ENCODE peak calls at places on chromosomes 7 and 10, in five cellular contexts. One of them, this sample, is unnamed.

GRCh38 chr10:90779573-90779972 is 78.3 kb downstream of the HTR7 start:
- DNase-seq in dorsolateral prefrontal cortex: no peak
- DNase-seq in RWPE1: peak
- DNase-seq in GM23338: peak
- DNase-seq in naive thymus-derived CD4-positive, alpha-beta T cell: no peak
- DNase-seq in this sample: no peak

GRCh38 chr10:87957702-87958101 is 94.3 kb downstream of the PTEN start:
- DNase-seq in dorsolateral prefrontal cortex: no peak
- DNase-seq in RWPE1: no peak
- DNase-seq in naive thymus-derived CD4-positive, alpha-beta T cell: no peak
- DNase-seq in GM23338: no peak
- DNase-seq in this sample: no peak

GRCh38 chr7:7772385-7772784 is 54.0 kb upstream of the RPA3 start:
- DNase-seq in GM23338: no peak
- DNase-seq in dorsolateral prefrontal cortex: no peak
- DNase-seq in naive thymus-derived CD4-positive, alpha-beta T cell: peak
- DNase-seq in RWPE1: peak
- DNase-seq in this sample: no peak

GRCh38 chr10:113520606-113521481 is 32.0 kb upstream of the HABP2 start:
- DNase-seq in RWPE1: peak
- DNase-seq in naive thymus-derived CD4-positive, alpha-beta T cell: no peak
- DNase-seq in dorsolateral prefrontal cortex: peak
- DNase-seq in GM23338: peak
- DNase-seq in this sample: peak

GRCh38 chr7:132655071-132655761 is 78.9 kb upstream of the PLXNA4 start:
- DNase-seq in RWPE1: no peak
- DNase-seq in dorsolateral prefrontal cortex: peak
- DNase-seq in naive thymus-derived CD4-positive, alpha-beta T cell: peak
- DNase-seq in GM23338: peak
- DNase-seq in this sample: no peak

GRCh38 chr7:7795203-7795602 is 76.8 kb upstream of the RPA3 start:
- DNase-seq in GM23338: no peak
- DNase-seq in naive thymus-derived CD4-positive, alpha-beta T cell: no peak
- DNase-seq in dorsolateral prefrontal cortex: no peak
- DNase-seq in RWPE1: no peak
- DNase-seq in this sample: no peak

GRCh38 chr7:74606101-74606908 is 51.2 kb upstream of the GTF2I start:
- DNase-seq in RWPE1: no peak
- DNase-seq in GM23338: peak
- DNase-seq in dorsolateral prefrontal cortex: no peak
- DNase-seq in naive thymus-derived CD4-positive, alpha-beta T cell: peak
- DNase-seq in this sample: peak

GRCh38 chr10:82429302-82429701 is 554.3 kb downstream of the NRG3 start:
- DNase-seq in dorsolateral prefrontal cortex: no peak
- DNase-seq in GM23338: no peak
- DNase-seq in RWPE1: no peak
- DNase-seq in naive thymus-derived CD4-positive, alpha-beta T cell: no peak
- DNase-seq in this sample: no peak

DNA sequence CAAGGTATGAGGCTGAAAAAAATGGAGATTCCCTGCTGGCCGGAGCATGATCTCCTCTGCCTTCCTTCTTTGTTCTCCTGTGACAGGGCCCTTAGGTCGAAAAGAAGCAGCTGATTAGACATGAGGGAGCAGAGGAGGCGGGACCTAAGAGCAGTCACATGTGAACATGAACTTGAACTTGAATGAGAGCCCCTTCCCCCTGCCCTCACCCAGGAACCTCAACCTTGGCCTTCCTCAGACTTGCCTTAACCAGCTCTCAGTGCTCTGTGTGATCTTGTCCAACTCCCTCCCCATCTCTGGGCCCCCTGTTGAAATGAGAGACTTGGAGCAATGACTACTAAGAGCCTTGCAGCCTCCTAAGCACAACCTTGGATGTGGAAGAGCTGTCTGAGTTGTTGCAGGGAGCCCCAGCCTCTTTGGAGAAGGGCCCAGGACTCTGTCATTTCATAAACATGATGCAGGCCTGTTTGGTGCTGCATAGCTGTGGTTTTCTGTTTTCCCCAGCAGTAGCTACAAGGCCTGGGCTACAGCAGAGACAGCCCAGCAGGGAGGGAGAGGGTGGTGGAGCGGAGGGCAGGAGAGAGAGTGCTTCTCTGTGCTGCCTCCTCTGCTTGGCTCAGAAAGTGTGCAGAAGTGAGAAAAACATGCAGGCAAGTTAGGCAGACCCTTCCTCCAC is 124.0 kb upstream of the ZMIZ1 start:
- DNase-seq in naive thymus-derived CD4-positive, alpha-beta T cell: peak
- DNase-seq in GM23338: no peak
- DNase-seq in dorsolateral prefrontal cortex: peak
- DNase-seq in RWPE1: no peak
- DNase-seq in this sample: no peak
- H3K27ac ChIP-seq in naive thymus-derived CD4-positive, alpha-beta T cell: peak
- H3K27ac ChIP-seq in GM23338: no peak
- H3K27ac ChIP-seq in dorsolateral prefrontal cortex: peak
- H3K27ac ChIP-seq in RWPE1: peak
- H3K27ac ChIP-seq in this sample: no peak

GRCh38 chr10:103620357-103620749 is 126.8 kb downstream of the NEURL1 start:
- DNase-seq in naive thymus-derived CD4-positive, alpha-beta T cell: no peak
- DNase-seq in GM23338: no peak
- DNase-seq in dorsolateral prefrontal cortex: no peak
- DNase-seq in RWPE1: no peak
- DNase-seq in this sample: no peak

GRCh38 chr10:103620891-103621777 is 127.6 kb downstream of the NEURL1 start:
- DNase-seq in GM23338: no peak
- DNase-seq in naive thymus-derived CD4-positive, alpha-beta T cell: no peak
- DNase-seq in dorsolateral prefrontal cortex: no peak
- DNase-seq in RWPE1: no peak
- DNase-seq in this sample: no peak

GRCh38 chr10:103622935-103623574 is 129.6 kb downstream of the NEURL1 start:
- DNase-seq in naive thymus-derived CD4-positive, alpha-beta T cell: no peak
- DNase-seq in RWPE1: no peak
- DNase-seq in GM23338: no peak
- DNase-seq in dorsolateral prefrontal cortex: no peak
- DNase-seq in this sample: no peak

GRCh38 chr10:103621778-103622115 is 128.2 kb downstream of the NEURL1 start:
- DNase-seq in RWPE1: no peak
- DNase-seq in GM23338: no peak
- DNase-seq in dorsolateral prefrontal cortex: no peak
- DNase-seq in naive thymus-derived CD4-positive, alpha-beta T cell: no peak
- DNase-seq in this sample: no peak

DNA sequence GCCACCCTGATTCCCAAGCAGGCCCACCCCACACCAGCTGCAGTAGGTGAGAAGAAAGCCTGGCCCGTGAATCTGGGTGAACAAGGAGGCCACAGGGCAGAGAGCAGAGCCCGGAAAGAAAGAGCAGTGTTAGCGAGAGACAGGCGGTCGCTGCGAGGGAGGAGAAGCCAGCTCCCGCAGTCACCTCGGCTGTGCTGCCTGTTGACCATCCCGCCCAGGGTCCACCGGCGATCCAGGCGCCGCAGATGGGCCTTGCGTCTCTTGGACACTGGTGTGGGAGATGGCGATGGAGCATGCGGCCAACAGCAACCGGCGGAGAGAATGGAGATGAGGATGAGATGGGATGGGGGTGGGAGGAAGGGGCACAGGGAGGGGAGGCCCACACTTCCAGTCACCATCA is 128.8 kb downstream of the NEURL1 start:
- DNase-seq in RWPE1: no peak
- DNase-seq in naive thymus-derived CD4-positive, alpha-beta T cell: no peak
- DNase-seq in dorsolateral prefrontal cortex: no peak
- DNase-seq in GM23338: no peak
- DNase-seq in this sample: no peak
- H3K27ac ChIP-seq in RWPE1: peak
- H3K27ac ChIP-seq in naive thymus-derived CD4-positive, alpha-beta T cell: no peak
- H3K27ac ChIP-seq in dorsolateral prefrontal cortex: peak
- H3K27ac ChIP-seq in GM23338: no peak
- H3K27ac ChIP-seq in this sample: no peak

DNA sequence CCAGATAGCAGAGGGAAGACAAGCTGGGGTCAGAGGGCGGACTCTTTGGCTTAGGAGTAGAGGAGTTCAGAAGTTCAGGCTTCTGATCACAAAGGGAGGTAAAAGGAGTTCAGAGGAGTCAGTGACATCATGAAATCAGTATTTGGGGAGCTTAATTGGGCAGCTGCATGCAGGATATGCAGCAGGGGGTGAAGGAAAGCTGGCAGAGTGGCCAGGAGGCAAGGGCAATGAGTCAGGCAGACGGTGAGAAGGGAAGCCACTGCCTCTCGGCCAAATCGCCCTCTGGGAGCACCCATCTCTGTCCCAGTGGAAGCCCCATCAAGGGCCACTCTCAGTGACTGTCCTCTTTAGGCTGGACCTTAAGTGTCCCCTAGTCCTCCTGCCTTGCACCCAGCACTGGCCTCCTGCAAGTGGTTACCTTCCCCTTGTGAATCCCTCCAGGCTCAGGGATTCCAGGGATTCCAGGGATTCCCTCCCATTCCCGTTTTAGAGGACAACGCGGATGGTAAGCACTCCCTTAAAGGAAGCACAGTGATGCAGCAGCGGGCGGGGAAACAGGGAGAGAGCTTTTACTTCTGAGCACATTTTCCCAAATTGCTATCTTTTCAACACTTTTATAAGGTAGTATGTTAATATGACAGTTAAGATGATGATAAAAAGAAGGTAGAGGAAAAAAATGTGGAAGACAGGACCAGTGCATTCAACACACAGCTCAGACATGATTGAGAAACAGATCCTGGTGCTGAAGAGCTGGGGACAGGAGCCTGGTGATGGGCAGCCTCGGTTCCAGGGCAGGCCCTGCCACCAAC is 72.6 kb downstream of the KCNMA1 start:
- DNase-seq in dorsolateral prefrontal cortex: no peak
- DNase-seq in GM23338: peak
- DNase-seq in naive thymus-derived CD4-positive, alpha-beta T cell: no peak
- DNase-seq in RWPE1: peak
- DNase-seq in this sample: no peak
- H3K27ac ChIP-seq in dorsolateral prefrontal cortex: no peak
- H3K27ac ChIP-seq in GM23338: peak
- H3K27ac ChIP-seq in naive thymus-derived CD4-positive, alpha-beta T cell: no peak
- H3K27ac ChIP-seq in RWPE1: peak
- H3K27ac ChIP-seq in this sample: no peak

GRCh38 chr7:102272917-102273748 is 13.5 kb upstream of the SH2B2 start:
- DNase-seq in RWPE1: no peak
- DNase-seq in naive thymus-derived CD4-positive, alpha-beta T cell: no peak
- DNase-seq in GM23338: no peak
- DNase-seq in dorsolateral prefrontal cortex: no peak
- DNase-seq in this sample: no peak

GRCh38 chr7:102273749-102274712 is 12.6 kb upstream of the SH2B2 start:
- DNase-seq in RWPE1: peak
- DNase-seq in naive thymus-derived CD4-positive, alpha-beta T cell: no peak
- DNase-seq in GM23338: no peak
- DNase-seq in dorsolateral prefrontal cortex: no peak
- DNase-seq in this sample: no peak

GRCh38 chr7:102277901-102278300 is 8.8 kb upstream of the SH2B2 start:
- DNase-seq in RWPE1: no peak
- DNase-seq in GM23338: no peak
- DNase-seq in dorsolateral prefrontal cortex: no peak
- DNase-seq in naive thymus-derived CD4-positive, alpha-beta T cell: no peak
- DNase-seq in this sample: no peak

GRCh38 chr7:102272075-102272916 is 14.4 kb upstream of the SH2B2 start:
- DNase-seq in dorsolateral prefrontal cortex: peak
- DNase-seq in naive thymus-derived CD4-positive, alpha-beta T cell: peak
- DNase-seq in RWPE1: peak
- DNase-seq in GM23338: peak
- DNase-seq in this sample: peak

GRCh38 chr7:102275123-102275703 is 11.5 kb upstream of the SH2B2 start:
- DNase-seq in GM23338: no peak
- DNase-seq in dorsolateral prefrontal cortex: no peak
- DNase-seq in RWPE1: peak
- DNase-seq in naive thymus-derived CD4-positive, alpha-beta T cell: no peak
- DNase-seq in this sample: no peak
- H3K27ac ChIP-seq in GM23338: no peak
- H3K27ac ChIP-seq in dorsolateral prefrontal cortex: no peak
- H3K27ac ChIP-seq in RWPE1: peak
- H3K27ac ChIP-seq in naive thymus-derived CD4-positive, alpha-beta T cell: no peak
- H3K27ac ChIP-seq in this sample: no peak

GRCh38 chr10:79207726-79208125 is 139.0 kb downstream of the ZMIZ1 start:
- DNase-seq in naive thymus-derived CD4-positive, alpha-beta T cell: no peak
- DNase-seq in GM23338: no peak
- DNase-seq in dorsolateral prefrontal cortex: no peak
- DNase-seq in RWPE1: no peak
- DNase-seq in this sample: no peak

GRCh38 chr10:79209831-79210230 is 137.4 kb upstream of the PPIF start:
- DNase-seq in GM23338: no peak
- DNase-seq in dorsolateral prefrontal cortex: no peak
- DNase-seq in RWPE1: no peak
- DNase-seq in naive thymus-derived CD4-positive, alpha-beta T cell: no peak
- DNase-seq in this sample: no peak

GRCh38 chr10:79208251-79208983 is 138.9 kb upstream of the PPIF start:
- DNase-seq in RWPE1: no peak
- DNase-seq in GM23338: no peak
- DNase-seq in dorsolateral prefrontal cortex: no peak
- DNase-seq in naive thymus-derived CD4-positive, alpha-beta T cell: no peak
- DNase-seq in this sample: no peak

GRCh38 chr10:79210672-79211071 is 136.6 kb upstream of the PPIF start:
- DNase-seq in RWPE1: no peak
- DNase-seq in dorsolateral prefrontal cortex: no peak
- DNase-seq in naive thymus-derived CD4-positive, alpha-beta T cell: no peak
- DNase-seq in GM23338: no peak
- DNase-seq in this sample: no peak

DNA sequence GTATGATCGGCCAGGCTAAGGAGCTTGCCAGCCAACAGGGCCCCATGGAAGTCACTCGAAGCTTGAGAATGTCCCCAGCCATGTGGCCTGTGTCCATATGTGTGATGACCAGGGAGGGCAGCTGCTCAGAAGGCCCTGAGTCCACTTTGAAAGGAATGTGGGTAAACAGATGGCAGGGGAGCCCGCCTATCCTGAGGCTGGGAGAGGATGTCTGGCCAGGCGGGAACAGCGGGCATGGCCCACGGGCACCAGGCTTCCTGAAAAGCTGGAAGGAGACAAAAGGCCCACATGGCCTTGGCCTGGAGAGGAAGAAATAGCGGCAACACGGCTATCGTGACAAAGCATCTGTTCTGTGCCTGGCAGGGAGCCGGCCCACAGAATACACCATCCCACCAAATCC is 137.9 kb upstream of the PPIF start:
- DNase-seq in dorsolateral prefrontal cortex: no peak
- DNase-seq in RWPE1: no peak
- DNase-seq in naive thymus-derived CD4-positive, alpha-beta T cell: no peak
- DNase-seq in GM23338: no peak
- DNase-seq in this sample: no peak
- H3K27ac ChIP-seq in dorsolateral prefrontal cortex: no peak
- H3K27ac ChIP-seq in RWPE1: no peak
- H3K27ac ChIP-seq in naive thymus-derived CD4-positive, alpha-beta T cell: no peak
- H3K27ac ChIP-seq in GM23338: no peak
- H3K27ac ChIP-seq in this sample: no peak

DNA sequence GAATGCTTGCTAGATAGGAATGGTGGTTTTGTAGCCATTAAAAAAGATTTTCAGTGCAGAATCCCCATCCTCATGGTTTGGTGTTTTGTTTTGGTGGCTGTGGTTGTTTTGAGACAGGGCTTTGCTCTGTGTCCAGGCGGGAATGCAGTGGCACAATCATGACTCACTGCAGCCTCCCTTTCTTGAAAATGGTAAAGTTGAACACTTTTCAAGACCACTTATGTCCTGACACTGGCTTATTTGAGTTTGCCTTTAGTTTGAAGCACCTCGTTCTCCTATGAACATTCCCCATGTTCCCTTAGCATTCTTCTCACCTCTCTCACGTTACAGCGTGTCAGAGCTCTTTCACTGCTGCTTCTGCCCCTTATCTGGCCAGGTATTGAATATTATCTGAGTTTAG is 140.1 kb downstream of the LRRC4 start:
- DNase-seq in dorsolateral prefrontal cortex: no peak
- DNase-seq in GM23338: no peak
- DNase-seq in RWPE1: no peak
- DNase-seq in naive thymus-derived CD4-positive, alpha-beta T cell: no peak
- DNase-seq in this sample: no peak
- H3K27ac ChIP-seq in dorsolateral prefrontal cortex: no peak
- H3K27ac ChIP-seq in GM23338: no peak
- H3K27ac ChIP-seq in RWPE1: no peak
- H3K27ac ChIP-seq in naive thymus-derived CD4-positive, alpha-beta T cell: no peak
- H3K27ac ChIP-seq in this sample: no peak